ENCODE peak calls at places on chromosome 1, in eight cellular contexts. C, V, P, T, H, K, U and Z are unnamed samples.

GRCh38 chr1:23400324-23401110 is 24.0 kb downstream of the TCEA3 start:
- DNase-seq in H (no peak), C (peak; percentile 54), K (no peak), P (no peak), U (no peak), T (no peak), V (no peak), Z (no peak)

GRCh38 chr1:21931171-21932093 is 5.7 kb downstream of the HSPG2 start:
- DNase-seq in P (no peak), C (peak; percentile 66), T (peak; percentile 85), K (peak; percentile 94), H (peak; percentile 97), V (peak; percentile 56), U (peak; percentile 78), Z (peak; percentile 74)

GRCh38 chr1:178650950-178651461 is 74.0 kb upstream of the RALGPS2 start:
- DNase-seq in K (no peak), T (no peak), C (peak; percentile 43), V (no peak), H (no peak), U (peak; percentile 26), P (no peak), Z (peak; percentile 63)

GRCh38 chr1:117685936-117686806 is 80.3 kb downstream of the TENT5C start:
- DNase-seq in T (no peak), U (no peak), V (no peak), H (no peak), K (no peak), C (no peak), P (no peak), Z (no peak)

GRCh38 chr1:233617025-233617424 is 3.1 kb downstream of the KCNK1 start:
- DNase-seq in C (no peak), T (no peak), U (no peak), H (no peak), P (no peak), V (no peak), K (no peak), Z (no peak)

GRCh38 chr1:68051475-68051874 is 1.0 kb upstream of the DIRAS3 start:
- DNase-seq in K (no peak), V (peak; percentile 31), T (peak; percentile 49), U (no peak), P (peak; percentile 58), H (peak; percentile 83), C (peak; percentile 78), Z (no peak)

GRCh38 chr1:205199931-205200299 is 11.6 kb downstream of the DSTYK start:
- DNase-seq in H (no peak), C (no peak), V (no peak), K (no peak), U (no peak), T (no peak), P (no peak), Z (no peak)

GRCh38 chr1:48007044-48007443 is 9.9 kb upstream of the TRABD2B start:
- DNase-seq in P (no peak), K (no peak), V (no peak), T (no peak), U (peak; percentile 55), C (no peak), H (no peak), Z (no peak)

GRCh38 chr1:47474278-47475193 is 36.7 kb downstream of the FOXD2 start:
- DNase-seq in T (no peak), H (no peak), U (no peak), K (no peak), P (no peak), C (no peak), V (no peak), Z (no peak)

GRCh38 chr1:63087966-63088365 is 234.4 kb upstream of the FOXD3 start:
- DNase-seq in C (no peak), P (peak; percentile 63), U (no peak), H (peak; percentile 80), T (no peak), K (no peak), V (no peak), Z (no peak)